ENCODE peak calls at places on chromosome 17, in ten cellular contexts. Z is A673; F is heart left ventricle; V is lung; G is gastrocnemius medialis; L is stomach; W is dorsolateral prefrontal cortex; I is H9; B is AG04450; H is CD8-positive, alpha-beta T cell. S is an unnamed sample.

GRCh38 chr17:2551928-2552327 is 40.2 kb upstream of the METTL16 start:
- DNase-seq in Z (peak), F (no peak), V (no peak), G (no peak), L (no peak), W (no peak), I (no peak), B (no peak), H (no peak), S (no peak)

GRCh38 chr17:19346351-19347255 is 15.9 kb downstream of the B9D1 start:
- DNase-seq in Z (peak), F (peak), V (no peak), G (peak), L (peak), W (peak), I (peak), B (peak), H (no peak), S (peak)

GRCh38 chr17:66654764-66655163 is 180.2 kb upstream of the CACNG5 start:
- DNase-seq in Z (no peak), F (no peak), V (no peak), G (no peak), L (no peak), W (no peak), I (no peak), B (no peak), H (no peak), S (no peak)

GRCh38 chr17:42203354-42203753 is 9.1 kb upstream of the GHDC start:
- DNase-seq in Z (no peak), F (no peak), V (no peak), G (no peak), L (no peak), W (no peak), I (no peak), B (no peak), H (no peak), S (no peak)

GRCh38 chr17:17900615-17901520 is 64.1 kb upstream of the SREBF1 start:
- DNase-seq in Z (peak), F (peak), V (peak), G (peak), L (peak), W (peak), I (no peak), B (peak), H (no peak), S (peak)

GRCh38 chr17:13410214-13410613 is 191.5 kb downstream of the HS3ST3A1 start:
- DNase-seq in Z (no peak), F (no peak), V (no peak), G (no peak), L (no peak), W (no peak), I (no peak), B (no peak), H (no peak), S (no peak)

GRCh38 chr17:33234930-33235685 is 58.0 kb downstream of the ASIC2 start:
- DNase-seq in Z (peak), F (peak), V (peak), G (peak), L (peak), W (peak), I (no peak), B (peak), H (no peak), S (peak)

GRCh38 chr17:48055531-48056245 is 7.5 kb downstream of the NFE2L1 start:
- DNase-seq in Z (peak), F (no peak), V (no peak), G (no peak), L (no peak), W (no peak), I (peak), B (peak), H (no peak), S (peak)

GRCh38 chr17:63232565-63233310 is 213.4 kb downstream of the CYB561 start:
- DNase-seq in Z (no peak), F (no peak), V (no peak), G (no peak), L (no peak), W (no peak), I (peak), B (no peak), H (no peak), S (no peak)

GRCh38 chr17:43388198-43389021 is 10.4 kb upstream of the ARL4D start:
- DNase-seq in Z (peak), F (peak), V (peak), G (peak), L (peak), W (peak), I (peak), B (peak), H (peak), S (peak)

GRCh38 chr17:12553625-12554024 is 112.1 kb upstream of the MYOCD start:
- DNase-seq in Z (no peak), F (no peak), V (no peak), G (no peak), L (no peak), W (no peak), I (no peak), B (no peak), H (no peak), S (no peak)

GRCh38 chr17:34300652-34301390 is 15.3 kb downstream of the CCL11 start:
- DNase-seq in Z (no peak), F (no peak), V (peak), G (no peak), L (no peak), W (no peak), I (no peak), B (no peak), H (no peak), S (peak)

GRCh38 chr17:33328129-33328528 is 35.0 kb upstream of the ASIC2 start:
- DNase-seq in Z (peak), F (no peak), V (no peak), G (no peak), L (no peak), W (no peak), I (peak), B (no peak), H (no peak), S (peak)

GRCh38 chr17:70137451-70138230 is 31.7 kb upstream of the KCNJ2 start:
- DNase-seq in Z (peak), F (no peak), V (peak), G (peak), L (no peak), W (no peak), I (no peak), B (peak), H (no peak), S (peak)

GRCh38 chr17:49239963-49240362 is 9.4 kb upstream of the PHOSPHO1 start:
- DNase-seq in Z (no peak), F (no peak), V (no peak), G (no peak), L (no peak), W (no peak), I (no peak), B (no peak), H (no peak), S (no peak)

GRCh38 chr17:63703556-63704258 is 3.8 kb upstream of the LIMD2 start:
- DNase-seq in Z (no peak), F (no peak), V (no peak), G (no peak), L (no peak), W (no peak), I (no peak), B (no peak), H (no peak), S (no peak)

GRCh38 chr17:48374650-48375230 is 55.3 kb downstream of the SKAP1 start:
- DNase-seq in Z (peak), F (no peak), V (no peak), G (no peak), L (peak), W (no peak), I (peak), B (no peak), H (peak), S (peak)

GRCh38 chr17:42053701-42054100 is 3.3 kb upstream of the C17orf113 start:
- DNase-seq in Z (no peak), F (no peak), V (no peak), G (no peak), L (no peak), W (no peak), I (no peak), B (no peak), H (no peak), S (peak)

GRCh38 chr17:1611715-1612114 is 16.9 kb downstream of the SLC43A2 start:
- DNase-seq in Z (no peak), F (no peak), V (no peak), G (no peak), L (no peak), W (no peak), I (no peak), B (no peak), H (no peak), S (no peak)

GRCh38 chr17:31842416-31843381 is 16.3 kb downstream of the COPRS start:
- DNase-seq in Z (peak), F (peak), V (peak), G (peak), L (peak), W (peak), I (peak), B (peak), H (peak), S (peak)

GRCh38 chr17:72588961-72589360 is 468.1 kb downstream of the SOX9 start:
- DNase-seq in Z (no peak), F (no peak), V (peak), G (no peak), L (peak), W (peak), I (no peak), B (no peak), H (no peak), S (no peak)

GRCh38 chr17:62625184-62625869 is 2.1 kb upstream of the MRC2 start:
- DNase-seq in Z (no peak), F (no peak), V (no peak), G (no peak), L (no peak), W (no peak), I (peak), B (no peak), H (no peak), S (no peak)

GRCh38 chr17:9475259-9475658 is 100.4 kb downstream of the STX8 start:
- DNase-seq in Z (no peak), F (no peak), V (no peak), G (no peak), L (no peak), W (peak), I (no peak), B (no peak), H (no peak), S (no peak)

GRCh38 chr17:63431618-63431938 is 14.5 kb downstream of the CYB561 start:
- DNase-seq in Z (no peak), F (no peak), V (no peak), G (no peak), L (no peak), W (no peak), I (no peak), B (no peak), H (no peak), S (no peak)

GRCh38 chr17:27572665-27573064 is 58.3 kb upstream of the LGALS9 start:
- DNase-seq in Z (no peak), F (no peak), V (no peak), G (no peak), L (no peak), W (no peak), I (no peak), B (no peak), H (no peak), S (no peak)

GRCh38 chr17:17781591-17782424 is 55.0 kb downstream of the SREBF1 start:
- DNase-seq in Z (peak), F (peak), V (peak), G (peak), L (peak), W (peak), I (peak), B (no peak), H (no peak), S (peak)

GRCh38 chr17:81384929-81385319 is 10.3 kb upstream of the BAHCC1 start:
- DNase-seq in Z (no peak), F (no peak), V (no peak), G (no peak), L (no peak), W (no peak), I (no peak), B (no peak), H (no peak), S (no peak)

GRCh38 chr17:48310748-48311213 is 119.2 kb downstream of the SKAP1 start:
- DNase-seq in Z (no peak), F (no peak), V (no peak), G (no peak), L (no peak), W (no peak), I (peak), B (no peak), H (no peak), S (no peak)

GRCh38 chr17:29042679-29043538 is at the start of gene PIPOX:
- DNase-seq in Z (peak), F (no peak), V (peak), G (no peak), L (no peak), W (peak), I (peak), B (no peak), H (no peak), S (peak)

GRCh38 chr17:40311575-40311974 is 2.6 kb downstream of the RARA start:
- DNase-seq in Z (peak), F (peak), V (no peak), G (peak), L (peak), W (no peak), I (no peak), B (no peak), H (no peak), S (no peak)

GRCh38 chr17:76541739-76542450 is 2.1 kb downstream of the PRCD start:
- DNase-seq in Z (no peak), F (no peak), V (no peak), G (no peak), L (no peak), W (no peak), I (no peak), B (no peak), H (no peak), S (no peak)

GRCh38 chr17:35749560-35750412 is 3.3 kb downstream of the GAS2L2 start:
- DNase-seq in Z (no peak), F (no peak), V (no peak), G (no peak), L (peak), W (no peak), I (peak), B (no peak), H (no peak), S (no peak)

DNA sequence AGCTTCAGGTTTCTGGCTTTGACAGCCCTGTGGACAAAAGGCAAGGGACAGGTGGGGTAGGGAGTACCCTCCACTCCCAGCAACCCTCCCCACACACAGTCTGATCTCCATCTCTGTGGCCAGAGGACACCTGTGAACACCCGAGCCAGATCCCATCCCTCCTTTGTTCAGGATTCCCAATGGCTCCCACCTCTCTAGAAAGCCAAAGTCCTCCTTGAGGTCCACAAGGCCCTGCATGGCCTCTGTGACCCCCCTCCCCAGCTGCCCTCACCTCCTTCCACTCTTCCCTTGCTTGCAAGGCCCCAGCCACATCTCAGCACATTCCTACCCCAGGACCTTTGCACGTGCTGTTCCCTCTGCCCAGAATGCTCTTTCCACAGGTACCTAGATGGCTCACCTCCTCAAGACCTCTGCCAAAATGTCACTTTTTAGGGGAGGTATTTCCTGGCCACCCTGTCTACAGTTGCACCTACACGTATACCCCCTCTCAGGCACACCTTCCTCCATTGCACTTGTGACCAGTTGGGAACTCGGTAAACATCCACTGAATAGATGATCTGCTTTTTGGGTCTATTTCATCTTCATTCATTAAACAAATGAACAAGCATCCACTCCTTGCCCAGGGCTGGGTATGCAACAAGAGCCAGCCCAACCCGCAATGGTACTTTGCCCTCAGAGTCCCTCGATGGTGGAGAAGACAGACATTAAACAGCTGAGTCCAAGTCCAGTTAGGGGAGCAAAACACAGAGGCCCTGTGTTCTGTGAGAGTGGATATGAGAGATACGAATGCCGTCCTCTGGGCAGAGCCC is 107.0 kb downstream of the CRLF3 start:
- DNase-seq in Z (no peak), F (peak), V (no peak), G (no peak), L (no peak), W (no peak), I (peak), B (no peak), H (no peak), S (no peak)
- TF ChIP-seq CTCF in Z (no peak), F (no peak), V (no peak), G (no peak), L (no peak), W (no peak), I (no peak), B (no peak), H (no peak), S (no peak)

DNA sequence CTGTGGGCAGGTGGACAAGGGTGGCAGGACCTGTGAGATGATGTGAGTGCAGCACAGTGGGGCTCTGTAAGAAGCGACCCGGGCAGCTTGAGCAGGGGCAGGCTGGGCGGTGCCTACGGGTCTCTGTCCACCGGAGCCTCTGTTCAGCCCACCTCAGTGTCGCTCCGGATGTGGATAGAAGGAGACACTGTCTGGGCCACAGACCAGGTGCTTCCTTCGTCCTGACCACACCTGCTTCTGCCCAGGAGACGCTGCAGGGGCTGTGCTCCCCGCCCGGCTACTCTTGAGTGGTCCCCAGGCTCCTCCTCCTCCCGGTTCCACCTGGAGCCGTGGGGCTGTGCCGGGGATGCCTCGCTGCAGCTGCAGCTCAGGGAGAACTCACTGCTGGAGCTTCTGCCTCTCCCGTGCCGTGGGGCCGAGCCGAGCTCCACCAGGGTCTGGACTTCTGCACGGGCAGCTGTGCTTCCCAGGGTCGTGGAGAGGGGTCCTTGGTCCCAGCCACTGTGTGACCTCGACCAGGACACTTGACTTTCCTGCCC is 21.5 kb downstream of the METRNL start:
- DNase-seq in Z (no peak), F (no peak), V (no peak), G (no peak), L (no peak), W (no peak), I (no peak), B (no peak), H (no peak), S (no peak)
- H3K27ac ChIP-seq in Z (no peak), F (peak), V (no peak), G (no peak), L (peak), W (no peak), I (no peak), B (no peak), H (no peak), S (no peak)

DNA sequence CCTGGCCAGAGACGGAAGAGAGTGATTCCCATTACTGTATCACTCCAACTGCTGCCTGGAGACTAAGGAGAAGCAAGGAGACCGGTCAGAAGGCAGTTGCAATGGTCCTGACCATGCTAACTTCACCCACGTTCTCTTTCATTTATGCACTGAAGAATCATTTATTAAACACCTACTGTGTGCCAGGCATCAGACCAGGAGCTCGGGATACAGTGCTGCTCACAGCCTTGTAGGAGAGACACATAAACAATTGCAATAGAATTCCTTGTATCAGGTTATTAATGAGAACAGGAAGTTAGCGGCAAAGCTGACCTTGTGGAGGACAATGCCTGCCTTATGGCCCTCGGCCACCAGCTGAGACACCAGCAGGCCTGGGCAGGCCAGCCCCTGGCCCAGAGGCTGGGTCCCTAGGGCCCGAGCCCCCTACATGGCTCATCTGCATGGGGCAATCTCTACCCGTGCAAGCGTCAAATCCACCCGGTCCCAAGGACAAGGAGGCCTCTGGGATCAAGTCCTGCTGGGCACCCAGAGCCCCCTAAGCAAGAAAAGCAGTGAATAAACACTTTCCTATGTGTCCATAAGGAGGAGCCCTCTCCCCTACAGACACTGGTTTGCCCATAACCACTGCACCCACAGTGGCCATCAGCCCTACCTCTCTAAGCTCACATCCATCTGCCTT is 8.6 kb upstream of the ENPP7 start:
- DNase-seq in Z (peak), F (no peak), V (no peak), G (no peak), L (no peak), W (no peak), I (peak), B (no peak), H (no peak), S (peak)
- TF ChIP-seq CTCF in Z (peak), F (no peak), V (no peak), G (no peak), L (no peak), W (no peak), I (peak), B (peak), H (no peak), S (peak)

GRCh38 chr17:30292490-30292858 is 730 bp upstream of the BLMH start:
- DNase-seq in Z (no peak), F (no peak), V (no peak), G (no peak), L (no peak), W (no peak), I (no peak), B (no peak), H (no peak), S (no peak)
- H3K27ac ChIP-seq in Z (peak), F (peak), V (peak), G (peak), L (peak), W (peak), I (no peak), B (no peak), H (peak), S (no peak)

GRCh38 chr17:55067697-55068439 is 99.3 kb downstream of the STXBP4 start:
- DNase-seq in Z (peak), F (no peak), V (no peak), G (no peak), L (no peak), W (no peak), I (no peak), B (no peak), H (no peak), S (peak)
- TF ChIP-seq CTCF in Z (no peak), F (no peak), V (no peak), G (no peak), L (no peak), W (no peak), I (no peak), B (no peak), H (no peak), S (no peak)

GRCh38 chr17:74347646-74348045 is 14.0 kb downstream of the BTBD17 start:
- DNase-seq in Z (no peak), F (peak), V (no peak), G (no peak), L (no peak), W (no peak), I (no peak), B (no peak), H (no peak), S (no peak)
- H3K27ac ChIP-seq in Z (no peak), F (no peak), V (no peak), G (no peak), L (no peak), W (no peak), I (no peak), B (no peak), H (no peak), S (no peak)

GRCh38 chr17:5815396-5815795 is 231.1 kb upstream of the NLRP1 start:
- DNase-seq in Z (no peak), F (no peak), V (no peak), G (no peak), L (no peak), W (no peak), I (peak), B (no peak), H (no peak), S (no peak)

GRCh38 chr17:5813357-5813756 is 229.0 kb upstream of the NLRP1 start:
- DNase-seq in Z (no peak), F (no peak), V (no peak), G (no peak), L (no peak), W (no peak), I (peak), B (no peak), H (no peak), S (no peak)

GRCh38 chr17:5809056-5809455 is 224.7 kb upstream of the NLRP1 start:
- DNase-seq in Z (no peak), F (no peak), V (no peak), G (no peak), L (no peak), W (no peak), I (peak), B (no peak), H (no peak), S (no peak)

GRCh38 chr17:5809580-5810188 is 225.4 kb upstream of the NLRP1 start:
- DNase-seq in Z (no peak), F (no peak), V (no peak), G (no peak), L (no peak), W (no peak), I (peak), B (no peak), H (no peak), S (no peak)

GRCh38 chr17:5812590-5812989 is 228.3 kb upstream of the NLRP1 start:
- DNase-seq in Z (no peak), F (no peak), V (no peak), G (no peak), L (no peak), W (no peak), I (peak), B (no peak), H (no peak), S (no peak)
- TF ChIP-seq CTCF in Z (no peak), F (no peak), V (no peak), G (no peak), L (no peak), W (no peak), I (no peak), B (no peak), H (no peak), S (no peak)

S was measured in cardiac muscle cell.